ENCODE peak calls at places on chromosomes 12 and 14, in eight cellular contexts. V is endothelial cell, R is AG09319, U is K562, S is dorsolateral prefrontal cortex, P is astrocyte, G is lower lobe of right lung, T is IMR-90. A is an unnamed sample.

GRCh38 chr12:112207397-112207924 is 82.1 kb downstream of the TRAFD1 start:
- DNase-seq in V (no peak), R (no peak), U (no peak), S (no peak), P (no peak), G (no peak), T (no peak), A (no peak)

GRCh38 chr12:55933158-55933798 is 2.3 kb downstream of the DGKA start:
- DNase-seq in V (no peak), R (no peak), U (no peak), S (no peak), P (no peak), G (no peak), T (no peak), A (no peak)

GRCh38 chr14:61076531-61076930 is 95.5 kb downstream of the SLC38A6 start:
- DNase-seq in V (no peak), R (no peak), U (no peak), S (no peak), P (peak), G (no peak), T (peak), A (no peak)

GRCh38 chr14:106506901-106507305 is 980.5 kb downstream of the TMEM121 start:
- DNase-seq in V (no peak), R (no peak), U (no peak), S (no peak), P (no peak), G (no peak), T (no peak), A (no peak)

GRCh38 chr12:32120419-32120818 is 13.8 kb downstream of the BICD1 start:
- DNase-seq in V (no peak), R (no peak), U (no peak), S (no peak), P (no peak), G (no peak), T (peak), A (no peak)

GRCh38 chr14:79411403-79412174 is 799.7 kb downstream of the DIO2 start:
- DNase-seq in V (no peak), R (no peak), U (no peak), S (no peak), P (peak), G (no peak), T (peak), A (no peak)

GRCh38 chr14:88245321-88245720 is 77.7 kb downstream of the KCNK10 start:
- DNase-seq in V (no peak), R (no peak), U (no peak), S (no peak), P (no peak), G (no peak), T (no peak), A (no peak)

GRCh38 chr14:74478996-74479635 is 14.0 kb downstream of the NPC2 start:
- DNase-seq in V (peak), R (no peak), U (peak), S (no peak), P (no peak), G (no peak), T (peak), A (no peak)

GRCh38 chr12:123267991-123268843 is 3.4 kb downstream of the CDK2AP1 start:
- DNase-seq in V (peak), R (no peak), U (no peak), S (peak), P (peak), G (peak), T (no peak), A (no peak)

GRCh38 chr14:81710232-81710845 is 176.7 kb upstream of the SEL1L start:
- DNase-seq in V (peak), R (no peak), U (peak), S (no peak), P (no peak), G (no peak), T (peak), A (no peak)

GRCh38 chr12:54039417-54040147 is 6.7 kb downstream of the HOXC5 start:
- DNase-seq in V (no peak), R (no peak), U (no peak), S (peak), P (no peak), G (no peak), T (no peak), A (no peak)

GRCh38 chr12:94795520-94795919 is 145.2 kb upstream of the TMCC3 start:
- DNase-seq in V (no peak), R (peak), U (no peak), S (no peak), P (peak), G (no peak), T (peak), A (no peak)

GRCh38 chr12:6766651-6767300 is 613 bp downstream of the PTMS start:
- DNase-seq in V (peak), R (no peak), U (peak), S (peak), P (peak), G (peak), T (peak), A (no peak)

GRCh38 chr12:124304314-124304790 is 9.5 kb downstream of the RFLNA start:
- DNase-seq in V (no peak), R (no peak), U (no peak), S (no peak), P (no peak), G (peak), T (no peak), A (no peak)

GRCh38 chr14:35435177-35435576 is 30.6 kb upstream of the NFKBIA start:
- DNase-seq in V (no peak), R (no peak), U (peak), S (no peak), P (no peak), G (no peak), T (peak), A (no peak)

GRCh38 chr12:52951640-52952039 is 2.7 kb downstream of the KRT18 start:
- DNase-seq in V (no peak), R (no peak), U (no peak), S (no peak), P (no peak), G (no peak), T (no peak), A (no peak)

GRCh38 chr12:18752280-18752920 is 14.5 kb downstream of the CAPZA3 start:
- DNase-seq in V (peak), R (peak), U (peak), S (no peak), P (peak), G (no peak), T (peak), A (no peak)

GRCh38 chr14:97022741-97023140 is 225.6 kb downstream of the VRK1 start:
- DNase-seq in V (no peak), R (no peak), U (no peak), S (no peak), P (no peak), G (no peak), T (no peak), A (no peak)

GRCh38 chr12:31491819-31492598 is 98.9 kb downstream of the DENND5B start:
- DNase-seq in V (no peak), R (peak), U (no peak), S (no peak), P (peak), G (no peak), T (peak), A (no peak)

GRCh38 chr12:53071591-53072551 is 7.3 kb downstream of the SPRYD3 start:
- DNase-seq in V (no peak), R (no peak), U (peak), S (no peak), P (peak), G (no peak), T (peak), A (no peak)

GRCh38 chr12:117046425-117046824 is 52.8 kb downstream of the TESC start:
- DNase-seq in V (no peak), R (no peak), U (no peak), S (no peak), P (no peak), G (no peak), T (no peak), A (no peak)

GRCh38 chr12:43805149-43805856 is 814 bp downstream of the TWF1 start:
- DNase-seq in V (no peak), R (no peak), U (peak), S (no peak), P (peak), G (no peak), T (no peak), A (no peak)

GRCh38 chr12:43807361-43807760 is 1.2 kb upstream of the TWF1 start:
- DNase-seq in V (no peak), R (no peak), U (no peak), S (no peak), P (no peak), G (no peak), T (no peak), A (no peak)

GRCh38 chr12:43812042-43812441 is 5.9 kb upstream of the TWF1 start:
- DNase-seq in V (no peak), R (no peak), U (no peak), S (no peak), P (no peak), G (no peak), T (no peak), A (no peak)

GRCh38 chr12:43806737-43807072 is 588 bp upstream of the TWF1 start:
- DNase-seq in V (no peak), R (no peak), U (no peak), S (no peak), P (peak), G (no peak), T (no peak), A (no peak)

GRCh38 chr12:43805857-43806736 is at the start of gene TWF1:
- DNase-seq in V (peak), R (no peak), U (peak), S (peak), P (peak), G (peak), T (peak), A (peak)
- TF ChIP-seq CTCF in V (no peak), R (peak), U (peak), S (peak), P (no peak), G (peak), T (peak), A (no peak)

GRCh38 chr14:100825691-100826331 is at the start of gene MEG3:
- DNase-seq in V (no peak), R (peak), U (no peak), S (peak), P (peak), G (no peak), T (peak), A (peak)

GRCh38 chr14:100824156-100824555 is 1.8 kb upstream of the MEG3 start:
- DNase-seq in V (no peak), R (no peak), U (no peak), S (no peak), P (peak), G (no peak), T (peak), A (no peak)

GRCh38 chr14:100826371-100827139 is 637 bp downstream of the MEG3 start:
- DNase-seq in V (no peak), R (no peak), U (no peak), S (no peak), P (no peak), G (no peak), T (no peak), A (no peak)

GRCh38 chr14:100823488-100823887 is 2.4 kb upstream of the MEG3 start:
- DNase-seq in V (no peak), R (no peak), U (no peak), S (no peak), P (no peak), G (no peak), T (no peak), A (no peak)

GRCh38 chr14:100824946-100825690 is 800 bp upstream of the MEG3 start:
- DNase-seq in V (no peak), R (no peak), U (no peak), S (no peak), P (no peak), G (no peak), T (no peak), A (no peak)
- TF ChIP-seq CTCF in V (no peak), R (no peak), U (no peak), S (no peak), P (no peak), G (no peak), T (no peak), A (no peak)

GRCh38 chr14:85531141-85531593 is 1.2 kb downstream of the FLRT2 start:
- DNase-seq in V (peak), R (peak), U (no peak), S (peak), P (peak), G (peak), T (peak), A (no peak)
- TF ChIP-seq CTCF in V (no peak), R (no peak), U (no peak), S (no peak), P (no peak), G (no peak), T (no peak), A (no peak)

GRCh38 chr14:69612759-69613145 is 1.4 kb downstream of the SUSD6 start:
- DNase-seq in V (no peak), R (no peak), U (peak), S (no peak), P (no peak), G (no peak), T (no peak), A (no peak)
- TF ChIP-seq CTCF in V (no peak), R (peak), U (no peak), S (no peak), P (peak), G (no peak), T (peak), A (no peak)

GRCh38 chr14:104968541-104969401 is 9.4 kb downstream of the AHNAK2 start:
- DNase-seq in V (no peak), R (no peak), U (no peak), S (peak), P (peak), G (peak), T (no peak), A (no peak)
- TF ChIP-seq CTCF in V (no peak), R (no peak), U (no peak), S (no peak), P (no peak), G (no peak), T (no peak), A (no peak)

GRCh38 chr12:131177599-131177998 is 223.9 kb downstream of the ADGRD1 start:
- DNase-seq in V (no peak), R (no peak), U (no peak), S (no peak), P (no peak), G (no peak), T (no peak), A (no peak)
- TF ChIP-seq CTCF in V (no peak), R (no peak), U (no peak), S (no peak), P (no peak), G (no peak), T (no peak), A (no peak)

GRCh38 chr14:55136241-55136640 is 7.2 kb downstream of the LGALS3 start:
- DNase-seq in V (no peak), R (no peak), U (no peak), S (no peak), P (peak), G (no peak), T (peak), A (no peak)

GRCh38 chr14:55136868-55137785 is 8.1 kb downstream of the LGALS3 start:
- DNase-seq in V (no peak), R (peak), U (no peak), S (peak), P (peak), G (no peak), T (peak), A (no peak)

GRCh38 chr14:55139152-55139551 is 10.1 kb downstream of the LGALS3 start:
- DNase-seq in V (no peak), R (no peak), U (no peak), S (no peak), P (no peak), G (no peak), T (no peak), A (no peak)

GRCh38 chr14:55139696-55140509 is 10.9 kb downstream of the LGALS3 start:
- DNase-seq in V (no peak), R (no peak), U (no peak), S (no peak), P (no peak), G (no peak), T (no peak), A (no peak)

DNA sequence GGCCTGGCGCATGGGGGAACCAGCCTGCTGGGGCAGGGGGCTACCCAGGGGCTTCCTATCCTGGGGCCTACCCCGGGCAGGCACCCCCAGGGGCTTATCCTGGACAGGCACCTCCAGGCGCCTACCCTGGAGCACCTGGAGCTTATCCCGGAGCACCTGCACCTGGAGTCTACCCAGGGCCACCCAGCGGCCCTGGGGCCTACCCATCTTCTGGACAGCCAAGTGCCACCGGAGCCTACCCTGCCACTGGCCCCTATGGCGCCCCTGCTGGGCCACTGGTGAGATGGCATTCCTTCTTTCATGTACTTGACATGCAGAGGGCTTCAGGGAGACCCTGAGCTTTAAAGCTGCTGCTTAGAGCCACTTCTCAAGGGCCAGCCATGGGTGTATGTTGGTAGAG is 9.0 kb downstream of the LGALS3 start:
- DNase-seq in V (peak), R (no peak), U (no peak), S (no peak), P (no peak), G (no peak), T (no peak), A (no peak)
- TF ChIP-seq CTCF in V (peak), R (peak), U (peak), S (no peak), P (peak), G (no peak), T (peak), A (no peak)